ENCODE peak calls at places on chromosomes 12 and 14, in five cellular contexts. Z is CD4-positive, alpha-beta T cell; F is SK-N-DZ; R is RCC 7860; V is stimulated activated naive CD4-positive, alpha-beta T cell. P is an unnamed sample.

GRCh38 chr12:48119834-48120195 is 651 bp downstream of the PFKM start:
- DNase-seq in Z (no peak), F (no peak), R (no peak), V (no peak), P (no peak)

GRCh38 chr14:56145965-56146364 is 27.8 kb downstream of the PELI2 start:
- DNase-seq in Z (no peak), F (no peak), R (no peak), V (no peak), P (no peak)

GRCh38 chr12:40946612-40947194 is 241.4 kb upstream of the PDZRN4 start:
- DNase-seq in Z (no peak), F (peak; percentile 43), R (peak; percentile 13), V (no peak), P (no peak)

GRCh38 chr12:104750061-104750460 is 208.0 kb downstream of the SLC41A2 start:
- DNase-seq in Z (no peak), F (no peak), R (peak; percentile 61), V (no peak), P (peak; percentile 46)

GRCh38 chr12:110590806-110591326 is 7.7 kb upstream of the PPTC7 start:
- DNase-seq in Z (no peak), F (no peak), R (no peak), V (no peak), P (no peak)

GRCh38 chr12:15984963-15985362 is 73.8 kb downstream of the DERA start:
- DNase-seq in Z (no peak), F (no peak), R (no peak), V (no peak), P (no peak)

GRCh38 chr14:28661171-28661772 is 105.3 kb upstream of the FOXG1 start:
- DNase-seq in Z (no peak), F (no peak), R (peak; percentile 9), V (no peak), P (peak; percentile 44)

GRCh38 chr14:60563113-60563512 is 54.2 kb downstream of the SIX6 start:
- DNase-seq in Z (no peak), F (no peak), R (no peak), V (no peak), P (no peak)

GRCh38 chr12:51417826-51418225 is 6.8 kb upstream of the SLC4A8 start:
- DNase-seq in Z (no peak), F (peak; percentile 67), R (no peak), V (no peak), P (no peak)

GRCh38 chr12:39846971-39847661 is 227.5 kb upstream of the ABCD2 start:
- DNase-seq in Z (no peak), F (no peak), R (no peak), V (no peak), P (peak; percentile 44)

GRCh38 chr14:96167224-96168148 is 37.2 kb upstream of the BDKRB2 start:
- DNase-seq in Z (no peak), F (no peak), R (peak; percentile 11), V (no peak), P (peak; percentile 60)

GRCh38 chr12:96197503-96198272 is 3.5 kb downstream of the ELK3 start:
- DNase-seq in Z (no peak), F (no peak), R (peak; percentile 91), V (no peak), P (peak; percentile 91)

GRCh38 chr14:44154446-44154845 is 352.6 kb downstream of the FSCB start:
- DNase-seq in Z (no peak), F (no peak), R (no peak), V (no peak), P (no peak)

GRCh38 chr12:123949118-123949774 is 23.4 kb downstream of the CCDC92 start:
- DNase-seq in Z (no peak), F (no peak), R (no peak), V (no peak), P (no peak)

GRCh38 chr12:6327159-6327558 is 14.7 kb downstream of the TNFRSF1A start:
- DNase-seq in Z (no peak), F (no peak), R (no peak), V (no peak), P (no peak)

GRCh38 chr12:49970030-49970429 is 2.7 kb upstream of the AQP6 start:
- DNase-seq in Z (no peak), F (no peak), R (no peak), V (no peak), P (no peak)

GRCh38 chr14:58947816-58948440 is 240.5 kb upstream of the DAAM1 start:
- DNase-seq in Z (no peak), F (no peak), R (no peak), V (no peak), P (no peak)

GRCh38 chr14:102049258-102050025 is 37.4 kb downstream of the HSP90AA1 start:
- DNase-seq in Z (no peak), F (no peak), R (no peak), V (no peak), P (no peak)

GRCh38 chr12:120599672-120600537 is 18.7 kb upstream of the POP5 start:
- DNase-seq in Z (no peak), F (no peak), R (no peak), V (no peak), P (no peak)

GRCh38 chr12:51943346-51943745 is 8.2 kb upstream of the ACVR1B start:
- DNase-seq in Z (no peak), F (no peak), R (no peak), V (no peak), P (no peak)

GRCh38 chr14:68704736-68705720 is 87.8 kb downstream of the ZFP36L1 start:
- DNase-seq in Z (no peak), F (no peak), R (peak; percentile 73), V (no peak), P (no peak)

GRCh38 chr12:93857917-93858513 is 180.8 kb downstream of the CRADD start:
- DNase-seq in Z (no peak), F (no peak), R (no peak), V (no peak), P (no peak)

GRCh38 chr12:99439399-99439798 is 208.2 kb upstream of the GARIN6 start:
- DNase-seq in Z (no peak), F (no peak), R (no peak), V (no peak), P (no peak)

GRCh38 chr14:68819260-68819691 is 26.4 kb upstream of the ZFP36L1 start:
- DNase-seq in Z (no peak), F (no peak), R (peak; percentile 63), V (peak; percentile 13), P (peak; percentile 64)

GRCh38 chr14:94129111-94129757 is at the start of gene IFI27L2:
- DNase-seq in Z (peak; percentile 27), F (peak; percentile 69), R (peak; percentile 9), V (peak; percentile 68), P (no peak)

GRCh38 chr12:846376-846775 is 94.0 kb downstream of the WNK1 start:
- DNase-seq in Z (no peak), F (no peak), R (no peak), V (no peak), P (peak; percentile 47)

GRCh38 chr12:66398931-66399625 is 96.8 kb downstream of the HELB start:
- DNase-seq in Z (no peak), F (no peak), R (no peak), V (no peak), P (no peak)

GRCh38 chr12:132084681-132085635 is 59.2 kb downstream of the DDX51 start:
- DNase-seq in Z (no peak), F (peak; percentile 85), R (peak; percentile 42), V (peak; percentile 57), P (no peak)

GRCh38 chr14:62706217-62706616 is 339.0 kb downstream of the KCNH5 start:
- DNase-seq in Z (no peak), F (no peak), R (no peak), V (no peak), P (no peak)

GRCh38 chr12:7493006-7493405 is 10.6 kb downstream of the CD163 start:
- DNase-seq in Z (no peak), F (no peak), R (no peak), V (no peak), P (no peak)

GRCh38 chr14:54209501-54210231 is 187.1 kb upstream of the CDKN3 start:
- DNase-seq in Z (no peak), F (no peak), R (no peak), V (no peak), P (peak; percentile 46)

GRCh38 chr12:109648446-109648980 is 65.1 kb upstream of the FAM222A start:
- DNase-seq in Z (no peak), F (no peak), R (no peak), V (no peak), P (no peak)

GRCh38 chr14:88421286-88421685 is 35.8 kb downstream of the SPATA7 start:
- DNase-seq in Z (no peak), F (peak; percentile 1), R (no peak), V (no peak), P (no peak)

GRCh38 chr12:20212658-20213387 is 155.5 kb upstream of the PDE3A start:
- DNase-seq in Z (no peak), F (peak; percentile 52), R (peak; percentile 62), V (no peak), P (peak; percentile 97)

GRCh38 chr12:55720071-55720564 is at the start of gene RDH5:
- DNase-seq in Z (no peak), F (no peak), R (peak; percentile 83), V (no peak), P (no peak)

GRCh38 chr14:85380891-85381290 is 149.1 kb upstream of the FLRT2 start:
- DNase-seq in Z (no peak), F (no peak), R (no peak), V (no peak), P (no peak)

GRCh38 chr14:81834308-81834707 is 300.7 kb upstream of the SEL1L start:
- DNase-seq in Z (no peak), F (no peak), R (no peak), V (no peak), P (no peak)

GRCh38 chr14:88312262-88312661 is 10.8 kb downstream of the KCNK10 start:
- DNase-seq in Z (no peak), F (no peak), R (no peak), V (no peak), P (no peak)

GRCh38 chr12:75556306-75556899 is 45.0 kb upstream of the KRR1 start:
- DNase-seq in Z (no peak), F (no peak), R (no peak), V (no peak), P (no peak)

GRCh38 chr12:31011336-31011735 is 62.3 kb upstream of the DDX11 start:
- DNase-seq in Z (no peak), F (no peak), R (no peak), V (no peak), P (no peak)

P was measured in epithelial cell of proximal tubule.